ENCODE peak calls at places on chromosomes 3 and 15, in five cellular contexts. One of them, this sample, is unnamed.
A peak's percentile ranks its signal among the peaks of the same experiment; 100 is the strongest.

GRCh38 chr15:55196011-55196410 is 730 bp downstream of the RSL24D1 start:
- DNase-seq in cardiac muscle cell: no peak
- DNase-seq in AG04450: no peak
- DNase-seq in A549: no peak
- DNase-seq in right atrium auricular region: no peak
- DNase-seq in this sample: no peak

GRCh38 chr15:70625438-70625837 is 137.9 kb downstream of the UACA start:
- DNase-seq in cardiac muscle cell: no peak
- DNase-seq in AG04450: no peak
- DNase-seq in A549: no peak
- DNase-seq in right atrium auricular region: no peak
- DNase-seq in this sample: no peak

GRCh38 chr3:106183762-106184391 is 315.1 kb upstream of the CBLB start:
- DNase-seq in cardiac muscle cell: peak; percentile 87
- DNase-seq in AG04450: peak; percentile 43
- DNase-seq in A549: peak; percentile 6
- DNase-seq in right atrium auricular region: no peak
- DNase-seq in this sample: no peak

GRCh38 chr3:136818191-136818850 is 605 bp upstream of the SLC35G2 start:
- DNase-seq in cardiac muscle cell: peak; percentile 85
- DNase-seq in AG04450: peak; percentile 59
- DNase-seq in A549: peak; percentile 90
- DNase-seq in right atrium auricular region: peak; percentile 86
- DNase-seq in this sample: peak; percentile 22

GRCh38 chr3:101185341-101185740 is 135.0 kb downstream of the IMPG2 start:
- DNase-seq in cardiac muscle cell: no peak
- DNase-seq in AG04450: no peak
- DNase-seq in A549: no peak
- DNase-seq in right atrium auricular region: no peak
- DNase-seq in this sample: no peak

GRCh38 chr15:63902671-63903035 is 68.9 kb upstream of the HERC1 start:
- DNase-seq in cardiac muscle cell: peak; percentile 32
- DNase-seq in AG04450: no peak
- DNase-seq in A549: no peak
- DNase-seq in right atrium auricular region: no peak
- DNase-seq in this sample: no peak

GRCh38 chr3:197256104-197256503 is 42.3 kb downstream of the DLG1 start:
- DNase-seq in cardiac muscle cell: no peak
- DNase-seq in AG04450: no peak
- DNase-seq in A549: no peak
- DNase-seq in right atrium auricular region: no peak
- DNase-seq in this sample: no peak

GRCh38 chr3:143445118-143445517 is 325.5 kb downstream of the CHST2 start:
- DNase-seq in cardiac muscle cell: no peak
- DNase-seq in AG04450: no peak
- DNase-seq in A549: no peak
- DNase-seq in right atrium auricular region: no peak
- DNase-seq in this sample: no peak

GRCh38 chr15:66163553-66163952 is 90.0 kb downstream of the MEGF11 start:
- DNase-seq in cardiac muscle cell: no peak
- DNase-seq in AG04450: no peak
- DNase-seq in A549: no peak
- DNase-seq in right atrium auricular region: no peak
- DNase-seq in this sample: no peak

GRCh38 chr15:29812384-29812694 is 9.9 kb downstream of the TJP1 start:
- DNase-seq in cardiac muscle cell: peak; percentile 61
- DNase-seq in AG04450: no peak
- DNase-seq in A549: peak; percentile 27
- DNase-seq in right atrium auricular region: no peak
- DNase-seq in this sample: no peak

GRCh38 chr15:65902373-65902772 is 33.1 kb downstream of the RAB11A start:
- DNase-seq in cardiac muscle cell: no peak
- DNase-seq in AG04450: no peak
- DNase-seq in A549: peak; percentile 84
- DNase-seq in right atrium auricular region: peak; percentile 64
- DNase-seq in this sample: no peak

GRCh38 chr3:46913644-46914043 is 36.1 kb downstream of the PTH1R start:
- DNase-seq in cardiac muscle cell: peak; percentile 84
- DNase-seq in AG04450: no peak
- DNase-seq in A549: peak; percentile 43
- DNase-seq in right atrium auricular region: no peak
- DNase-seq in this sample: no peak

GRCh38 chr3:21185816-21186314 is 565.1 kb downstream of the ZNF385D start:
- DNase-seq in cardiac muscle cell: no peak
- DNase-seq in AG04450: no peak
- DNase-seq in A549: no peak
- DNase-seq in right atrium auricular region: no peak
- DNase-seq in this sample: no peak

GRCh38 chr3:114460459-114460858 is 166.6 kb downstream of the TIGIT start:
- DNase-seq in cardiac muscle cell: no peak
- DNase-seq in AG04450: no peak
- DNase-seq in A549: no peak
- DNase-seq in right atrium auricular region: no peak
- DNase-seq in this sample: no peak

GRCh38 chr3:172038823-172039222 is 555 bp upstream of the FNDC3B start:
- DNase-seq in cardiac muscle cell: peak; percentile 81
- DNase-seq in AG04450: no peak
- DNase-seq in A549: no peak
- DNase-seq in right atrium auricular region: peak; percentile 81
- DNase-seq in this sample: no peak

GRCh38 chr3:160141485-160142185 is 83.6 kb upstream of the C3orf80 start:
- DNase-seq in cardiac muscle cell: peak; percentile 33
- DNase-seq in AG04450: no peak
- DNase-seq in A549: peak; percentile 71
- DNase-seq in right atrium auricular region: no peak
- DNase-seq in this sample: no peak

GRCh38 chr3:101193957-101194356 is 126.4 kb downstream of the IMPG2 start:
- DNase-seq in cardiac muscle cell: peak; percentile 31
- DNase-seq in AG04450: no peak
- DNase-seq in A549: peak; percentile 29
- DNase-seq in right atrium auricular region: no peak
- DNase-seq in this sample: no peak

GRCh38 chr3:179825527-179826246 is 172.8 kb downstream of the USP13 start:
- DNase-seq in cardiac muscle cell: no peak
- DNase-seq in AG04450: no peak
- DNase-seq in A549: no peak
- DNase-seq in right atrium auricular region: no peak
- DNase-seq in this sample: no peak

DNA sequence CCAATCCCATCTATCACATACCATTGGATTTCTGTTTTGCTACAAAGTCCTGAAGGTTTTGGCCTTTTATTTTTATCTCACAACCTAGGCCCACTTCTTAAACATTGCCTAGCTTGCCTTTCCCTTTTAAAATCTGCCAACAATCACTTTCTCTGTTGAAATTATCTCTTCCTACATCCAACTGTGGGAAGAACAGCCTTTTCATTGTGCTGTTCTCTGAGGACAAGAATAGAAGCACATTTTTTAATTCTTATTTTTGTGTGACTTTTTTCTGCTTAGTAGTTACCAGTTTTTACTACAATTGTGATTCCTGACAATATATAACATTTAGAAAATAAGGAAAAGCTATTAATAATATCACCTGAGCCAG is 159.2 kb downstream of the CNTN6 start:
- DNase-seq in cardiac muscle cell: no peak
- DNase-seq in AG04450: no peak
- DNase-seq in A549: no peak
- DNase-seq in right atrium auricular region: no peak
- DNase-seq in this sample: no peak
- H3K9me3 ChIP-seq in cardiac muscle cell: no peaks in the 10 kb centered on the region
- H3K9me3 ChIP-seq in AG04450: peaks cover 3% of the 10 kb centered on the region
- H3K9me3 ChIP-seq in A549: no peaks in the 10 kb centered on the region
- H3K9me3 ChIP-seq in right atrium auricular region: no peaks in the 10 kb centered on the region
- H3K9me3 ChIP-seq in this sample: peaks cover 8% of the 10 kb centered on the region

DNA sequence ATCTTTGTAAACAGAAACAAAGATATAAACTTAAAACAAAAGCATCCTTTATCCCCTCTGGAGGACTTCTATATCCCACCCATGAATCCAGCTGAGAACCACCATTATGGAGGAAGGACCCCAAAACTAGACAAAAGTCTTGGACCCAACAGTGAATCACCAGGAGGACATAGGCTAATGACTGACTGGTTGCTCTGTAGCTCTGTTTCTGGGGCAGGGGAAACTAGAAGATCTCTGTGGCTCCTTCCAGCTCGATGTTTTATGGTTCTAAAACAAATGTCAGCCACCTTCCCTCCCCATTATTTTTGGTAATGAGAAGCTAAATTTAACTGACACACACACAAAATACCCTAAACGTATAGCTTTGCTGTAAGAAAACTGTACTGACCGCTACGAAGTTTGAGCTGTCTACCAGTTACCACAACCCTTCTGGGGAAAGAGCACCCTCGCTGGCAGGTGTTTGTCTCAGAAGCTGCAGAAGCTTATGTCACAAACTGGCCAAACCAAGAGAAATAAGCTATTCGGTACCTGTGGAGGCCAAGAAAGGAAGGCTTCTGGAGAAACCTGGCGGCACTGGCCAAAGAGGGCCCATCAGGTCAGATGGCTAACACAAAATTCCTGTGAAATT is 36.4 kb downstream of the MB21D2 start:
- DNase-seq in cardiac muscle cell: no peak
- DNase-seq in AG04450: no peak
- DNase-seq in A549: no peak
- DNase-seq in right atrium auricular region: no peak
- DNase-seq in this sample: no peak
- H3K4me3 ChIP-seq in cardiac muscle cell: no peak overlapping the region
- H3K4me3 ChIP-seq in AG04450: no peak overlapping the region
- H3K4me3 ChIP-seq in A549: no peak overlapping the region
- H3K4me3 ChIP-seq in right atrium auricular region: no peak overlapping the region
- H3K4me3 ChIP-seq in this sample: no peak overlapping the region

GRCh38 chr3:58112185-58112535 is 98.6 kb downstream of the DNASE1L3 start:
- DNase-seq in cardiac muscle cell: no peak
- DNase-seq in AG04450: no peak
- DNase-seq in A549: no peak
- DNase-seq in right atrium auricular region: no peak
- DNase-seq in this sample: no peak
- H3K9me3 ChIP-seq in cardiac muscle cell: no peaks in the 10 kb centered on the region
- H3K9me3 ChIP-seq in AG04450: no peaks in the 10 kb centered on the region
- H3K9me3 ChIP-seq in A549: no peaks in the 10 kb centered on the region
- H3K9me3 ChIP-seq in right atrium auricular region: no peaks in the 10 kb centered on the region
- H3K9me3 ChIP-seq in this sample: no peaks in the 10 kb centered on the region

GRCh38 chr15:89367485-89368451 is 33.1 kb upstream of the POLG start:
- DNase-seq in cardiac muscle cell: peak; percentile 27
- DNase-seq in AG04450: no peak
- DNase-seq in A549: peak; percentile 64
- DNase-seq in right atrium auricular region: no peak
- DNase-seq in this sample: no peak
- H3K4me3 ChIP-seq in cardiac muscle cell: no peak overlapping the region
- H3K4me3 ChIP-seq in AG04450: peak overlapping the region; percentile 10
- H3K4me3 ChIP-seq in A549: peak overlapping the region; percentile 53
- H3K4me3 ChIP-seq in right atrium auricular region: peak overlapping the region; percentile 26
- H3K4me3 ChIP-seq in this sample: peak overlapping the region; percentile 6

GRCh38 chr15:47582283-47582682 is 135.0 kb upstream of the SEMA6D start:
- DNase-seq in cardiac muscle cell: no peak
- DNase-seq in AG04450: no peak
- DNase-seq in A549: no peak
- DNase-seq in right atrium auricular region: no peak
- DNase-seq in this sample: no peak
- H3K9me3 ChIP-seq in cardiac muscle cell: no peaks in the 10 kb centered on the region
- H3K9me3 ChIP-seq in AG04450: no peaks in the 10 kb centered on the region
- H3K9me3 ChIP-seq in A549: no peaks in the 10 kb centered on the region
- H3K9me3 ChIP-seq in right atrium auricular region: no peaks in the 10 kb centered on the region
- H3K9me3 ChIP-seq in this sample: no peaks in the 10 kb centered on the region

GRCh38 chr3:26621891-26622633 is 510 bp upstream of the LRRC3B start:
- DNase-seq in cardiac muscle cell: no peak
- DNase-seq in AG04450: no peak
- DNase-seq in A549: no peak
- DNase-seq in right atrium auricular region: no peak
- DNase-seq in this sample: no peak

GRCh38 chr3:26625187-26625586 is 2.6 kb downstream of the LRRC3B start:
- DNase-seq in cardiac muscle cell: no peak
- DNase-seq in AG04450: no peak
- DNase-seq in A549: no peak
- DNase-seq in right atrium auricular region: no peak
- DNase-seq in this sample: no peak

GRCh38 chr3:26624209-26624775 is 1.7 kb downstream of the LRRC3B start:
- DNase-seq in cardiac muscle cell: no peak
- DNase-seq in AG04450: no peak
- DNase-seq in A549: no peak
- DNase-seq in right atrium auricular region: no peak
- DNase-seq in this sample: no peak

GRCh38 chr3:26622634-26623408 is at the start of gene LRRC3B:
- DNase-seq in cardiac muscle cell: no peak
- DNase-seq in AG04450: no peak
- DNase-seq in A549: no peak
- DNase-seq in right atrium auricular region: no peak
- DNase-seq in this sample: no peak

DNA sequence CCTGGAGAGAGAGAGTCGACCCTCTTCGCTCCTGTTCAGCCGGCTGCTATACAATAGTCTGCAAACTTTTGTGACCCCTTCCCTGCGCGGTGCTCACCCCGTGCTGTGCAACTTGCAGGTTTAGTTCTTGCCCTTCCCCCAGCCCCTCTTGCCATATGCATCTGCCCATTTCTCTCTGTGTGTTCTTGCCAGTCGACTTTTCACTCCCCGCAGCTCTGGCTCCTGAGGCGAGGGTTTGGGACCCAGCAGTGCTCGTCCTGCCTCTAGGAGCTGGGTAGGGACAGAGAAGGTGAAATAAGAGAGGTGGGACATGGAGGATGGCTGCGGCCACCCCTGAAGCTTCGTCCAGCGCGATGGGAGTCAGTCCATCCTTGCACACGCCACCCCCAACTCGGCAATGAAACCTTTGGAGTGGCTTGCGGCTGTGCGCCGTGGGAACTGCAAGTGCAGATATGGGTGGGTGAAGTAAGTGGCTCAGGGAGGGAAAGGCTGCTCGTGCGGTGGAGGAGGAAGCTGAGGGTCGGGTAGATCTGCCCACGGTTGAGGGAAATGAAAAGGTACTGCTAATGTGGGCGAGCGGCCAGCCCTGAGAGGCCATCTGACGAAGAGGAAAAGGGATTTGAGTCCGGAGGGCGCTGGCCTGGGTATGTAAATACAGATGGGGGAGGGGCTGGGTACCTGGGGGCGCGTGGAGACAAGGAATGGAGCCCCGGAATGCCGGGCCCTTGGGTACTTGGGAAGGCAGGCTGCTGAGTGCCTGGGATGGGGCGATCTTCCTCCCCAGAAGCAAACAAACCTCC is 1.0 kb downstream of the LRRC3B start:
- DNase-seq in cardiac muscle cell: no peak
- DNase-seq in AG04450: no peak
- DNase-seq in A549: no peak
- DNase-seq in right atrium auricular region: no peak
- DNase-seq in this sample: no peak
- H3K4me3 ChIP-seq in cardiac muscle cell: peak overlapping the region; percentile 44
- H3K4me3 ChIP-seq in AG04450: no peak overlapping the region
- H3K4me3 ChIP-seq in A549: no peak overlapping the region
- H3K4me3 ChIP-seq in right atrium auricular region: peak overlapping the region; percentile 41
- H3K4me3 ChIP-seq in this sample: peak overlapping the region; percentile 39

GRCh38 chr15:35485411-35485810 is 60.6 kb downstream of the DPH6 start:
- DNase-seq in cardiac muscle cell: no peak
- DNase-seq in AG04450: no peak
- DNase-seq in A549: no peak
- DNase-seq in right atrium auricular region: no peak
- DNase-seq in this sample: no peak
- H3K9me3 ChIP-seq in cardiac muscle cell: no peaks in the 10 kb centered on the region
- H3K9me3 ChIP-seq in AG04450: peaks cover 8% of the 10 kb centered on the region
- H3K9me3 ChIP-seq in A549: peaks cover 17% of the 10 kb centered on the region
- H3K9me3 ChIP-seq in right atrium auricular region: peaks cover 5% of the 10 kb centered on the region
- H3K9me3 ChIP-seq in this sample: peaks cover 3% of the 10 kb centered on the region